ENCODE peak calls at places on chromosome 11, in seven cellular contexts. J, W, R, E, G, D and Z are unnamed samples. For H3K4me1, the result is how much of the 10 kb centered on the place peaks cover.

GRCh38 chr11:119218141-119218878 is 12.2 kb downstream of the CBL start:
- DNase-seq in J (no peak), W (peak), R (no peak), E (no peak), G (peak), D (peak), Z (no peak)

GRCh38 chr11:120853435-120853834 is 170.5 kb upstream of the TBCEL start:
- DNase-seq in J (no peak), W (no peak), R (no peak), E (no peak), G (no peak), D (no peak), Z (no peak)

GRCh38 chr11:15927196-15927865 is 429.0 kb downstream of the SOX6 start:
- DNase-seq in J (no peak), W (no peak), R (no peak), E (no peak), G (no peak), D (no peak), Z (no peak)

GRCh38 chr11:104881117-104881794 is 17.0 kb downstream of the CASP12 start:
- DNase-seq in J (no peak), W (no peak), R (no peak), E (no peak), G (no peak), D (no peak), Z (no peak)

GRCh38 chr11:8962827-8963226 is 1.4 kb downstream of the TMEM9B start:
- DNase-seq in J (no peak), W (no peak), R (no peak), E (no peak), G (no peak), D (no peak), Z (no peak)

GRCh38 chr11:131246589-131247164 is 123.7 kb upstream of the NTM start:
- DNase-seq in J (peak), W (no peak), R (peak), E (peak), G (no peak), D (peak), Z (peak)

GRCh38 chr11:26021026-26021425 is 310.9 kb upstream of the ANO3 start:
- DNase-seq in J (no peak), W (no peak), R (no peak), E (peak), G (no peak), D (peak), Z (no peak)

GRCh38 chr11:69355959-69356702 is 62.2 kb downstream of the MYEOV start:
- DNase-seq in J (no peak), W (no peak), R (no peak), E (no peak), G (no peak), D (no peak), Z (no peak)

GRCh38 chr11:112128483-112129121 is 35.3 kb downstream of the IL18 start:
- DNase-seq in J (no peak), W (peak), R (no peak), E (no peak), G (peak), D (peak), Z (no peak)

GRCh38 chr11:14892036-14892556 is at the start of gene CYP2R1:
- DNase-seq in J (peak), W (peak), R (peak), E (peak), G (peak), D (peak), Z (peak)

GRCh38 chr11:14449302-14449714 is 50.3 kb downstream of the COPB1 start:
- DNase-seq in J (no peak), W (no peak), R (no peak), E (no peak), G (no peak), D (no peak), Z (no peak)

GRCh38 chr11:22879615-22880014 is 19.3 kb upstream of the CCDC179 start:
- DNase-seq in J (no peak), W (peak), R (no peak), E (no peak), G (no peak), D (peak), Z (no peak)

GRCh38 chr11:45945392-45945999 is 23.0 kb downstream of the LARGE2 start:
- DNase-seq in J (no peak), W (no peak), R (no peak), E (no peak), G (no peak), D (no peak), Z (no peak)

GRCh38 chr11:72844356-72844755 is 30.1 kb downstream of the ATG16L2 start:
- DNase-seq in J (no peak), W (peak), R (no peak), E (no peak), G (peak), D (no peak), Z (no peak)

GRCh38 chr11:44946268-44946667 is 4.4 kb downstream of the TP53I11 start:
- DNase-seq in J (no peak), W (no peak), R (no peak), E (no peak), G (no peak), D (no peak), Z (no peak)

GRCh38 chr11:57349491-57350274 is 11.5 kb downstream of the P2RX3 start:
- DNase-seq in J (peak), W (peak), R (peak), E (peak), G (peak), D (peak), Z (peak)

GRCh38 chr11:332651-333480 is 12.2 kb upstream of the IFITM3 start:
- DNase-seq in J (no peak), W (no peak), R (peak), E (no peak), G (no peak), D (no peak), Z (no peak)

GRCh38 chr11:1371836-1372465 is 17.8 kb upstream of the BRSK2 start:
- DNase-seq in J (no peak), W (no peak), R (no peak), E (no peak), G (no peak), D (no peak), Z (no peak)

GRCh38 chr11:118628432-118628831 is 21.0 kb downstream of the PHLDB1 start:
- DNase-seq in J (no peak), W (no peak), R (no peak), E (no peak), G (no peak), D (no peak), Z (no peak)

GRCh38 chr11:88174627-88175003 is 628 bp downstream of the RAB38 start:
- DNase-seq in J (no peak), W (peak), R (peak), E (peak), G (peak), D (peak), Z (peak)

GRCh38 chr11:85040166-85040565 is 587.0 kb downstream of the DLG2 start:
- DNase-seq in J (no peak), W (peak), R (no peak), E (no peak), G (no peak), D (no peak), Z (no peak)

GRCh38 chr11:58652726-58653280 is 30.3 kb downstream of the CNTF start:
- DNase-seq in J (no peak), W (no peak), R (no peak), E (no peak), G (no peak), D (no peak), Z (no peak)

GRCh38 chr11:47373876-47374820 is 4.2 kb downstream of the SPI1 start:
- DNase-seq in J (peak), W (peak), R (peak), E (peak), G (peak), D (peak), Z (peak)

GRCh38 chr11:43830928-43831440 is 49.6 kb upstream of the ALKBH3 start:
- DNase-seq in J (no peak), W (peak), R (no peak), E (peak), G (peak), D (peak), Z (peak)

GRCh38 chr11:106989056-106989455 is 29.2 kb downstream of the GUCY1A2 start:
- DNase-seq in J (no peak), W (peak), R (no peak), E (no peak), G (peak), D (no peak), Z (no peak)
- H3K4me1 ChIP-seq in J (under half), W (under half), R (under half), E (under half), G (under half), D (under half), Z (under half)

DNA sequence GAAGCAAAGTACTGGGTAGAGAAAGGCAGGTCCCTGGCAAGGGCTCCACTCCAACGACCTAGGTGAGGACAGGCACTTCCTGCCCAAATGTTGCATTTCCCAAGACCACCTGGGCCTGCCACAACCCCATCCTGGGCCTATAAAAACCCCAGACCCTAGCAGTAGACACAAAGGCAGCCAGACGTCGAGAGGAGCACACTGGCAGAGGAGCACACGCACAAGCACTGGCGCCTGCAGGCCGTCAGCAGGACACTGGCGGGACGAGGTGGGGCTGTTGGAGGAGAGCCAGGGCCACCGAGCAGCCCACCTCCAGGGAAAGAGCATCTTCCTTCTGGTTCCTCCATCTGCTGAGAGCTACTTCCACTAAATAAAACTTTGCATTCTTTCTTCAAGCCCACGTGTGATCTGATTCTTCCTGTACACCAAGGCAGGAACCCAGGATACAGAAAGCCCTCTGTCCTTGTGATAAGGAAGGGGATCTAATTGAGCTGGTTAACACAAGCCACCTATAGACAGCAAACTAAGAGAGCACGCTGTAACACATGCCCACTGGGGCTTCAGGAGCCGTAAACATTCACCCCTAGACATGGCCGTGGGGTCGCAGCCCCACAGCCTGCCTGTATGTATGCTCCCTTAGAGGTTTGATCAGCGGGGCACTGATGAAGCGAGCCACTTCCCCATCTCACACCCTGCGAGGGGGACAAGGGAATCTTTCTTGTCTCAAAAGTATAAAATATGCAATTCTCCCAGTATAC is 89.7 kb upstream of the MTMR2 start:
- DNase-seq in J (no peak), W (no peak), R (peak), E (peak), G (no peak), D (no peak), Z (no peak)
- H3K9ac ChIP-seq in J (no peak), W (no peak), R (no peak), E (no peak), G (no peak), D (no peak), Z (no peak)

DNA sequence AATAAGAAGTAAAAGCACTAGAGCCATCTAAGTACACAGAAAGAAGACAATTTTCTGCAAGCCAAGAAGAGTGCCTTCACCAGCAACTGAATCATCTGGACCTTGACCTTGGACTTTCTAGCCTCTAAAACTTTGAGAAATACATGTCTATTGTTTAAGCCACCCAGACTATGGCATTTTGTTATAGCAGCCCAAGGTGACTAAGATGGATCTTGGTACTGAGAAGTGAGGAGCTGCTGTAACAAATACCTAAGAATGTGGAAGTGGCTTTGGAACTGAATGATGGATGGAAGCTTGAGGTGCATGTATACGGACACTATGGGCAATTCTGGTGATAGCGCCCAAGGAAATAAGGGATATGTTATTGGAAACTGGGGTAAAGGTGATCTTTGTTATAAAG is 14.9 kb downstream of the CFAP300 start:
- DNase-seq in J (no peak), W (no peak), R (no peak), E (no peak), G (no peak), D (no peak), Z (no peak)
- H2BK5ac ChIP-seq in J (no peak), W (no peak), R (no peak), E (no peak), G (no peak), D (no peak), Z (no peak)

GRCh38 chr11:34314176-34314575 is 43.6 kb downstream of the ABTB2 start:
- DNase-seq in J (no peak), W (no peak), R (no peak), E (no peak), G (no peak), D (no peak), Z (no peak)

GRCh38 chr11:34311126-34311525 is 46.7 kb downstream of the ABTB2 start:
- DNase-seq in J (no peak), W (no peak), R (no peak), E (no peak), G (no peak), D (no peak), Z (no peak)

GRCh38 chr11:34309970-34310369 is 47.8 kb downstream of the ABTB2 start:
- DNase-seq in J (no peak), W (no peak), R (no peak), E (peak), G (no peak), D (peak), Z (no peak)

GRCh38 chr11:34315006-34315793 is 42.6 kb downstream of the ABTB2 start:
- DNase-seq in J (no peak), W (no peak), R (no peak), E (no peak), G (no peak), D (no peak), Z (no peak)

GRCh38 chr11:34313099-34313517 is 44.7 kb downstream of the ABTB2 start:
- DNase-seq in J (no peak), W (no peak), R (peak), E (no peak), G (no peak), D (peak), Z (no peak)
- H3K4me1 ChIP-seq in J (under half), W (under half), R (under half), E (under half), G (under half), D (under half), Z (under half)

GRCh38 chr11:2510626-2511402 is 66.0 kb downstream of the KCNQ1 start:
- DNase-seq in J (no peak), W (no peak), R (no peak), E (no peak), G (no peak), D (no peak), Z (no peak)
- H3K9ac ChIP-seq in J (no peak), W (no peak), R (no peak), E (no peak), G (peak), D (no peak), Z (no peak)